ENCODE peak calls at places on chromosomes 13 and 19, in four cellular contexts. I, N, L and M are unnamed samples.

GRCh38 chr19:13017306-13018036 is 22.2 kb downstream of the NFIX start:
- DNase-seq in I (peak), N (no peak), L (no peak), M (no peak)

GRCh38 chr19:13507053-13507611 is 853 bp upstream of the CACNA1A start:
- DNase-seq in I (no peak), N (no peak), L (no peak), M (peak)

GRCh38 chr13:45335397-45336024 is 5.5 kb downstream of the TPT1 start:
- DNase-seq in I (no peak), N (no peak), L (no peak), M (no peak)

GRCh38 chr19:18733196-18733647 is 49.7 kb downstream of the CRTC1 start:
- DNase-seq in I (no peak), N (peak), L (peak), M (peak)

GRCh38 chr19:7665076-7665475 is 3.8 kb upstream of the RETN start:
- DNase-seq in I (no peak), N (no peak), L (no peak), M (peak)

GRCh38 chr13:46304546-46304945 is 82.5 kb downstream of the RUBCNL start:
- DNase-seq in I (no peak), N (no peak), L (no peak), M (peak)

GRCh38 chr13:111904701-111905608 is 162.0 kb upstream of the SOX1 start:
- DNase-seq in I (no peak), N (no peak), L (no peak), M (no peak)

GRCh38 chr19:38319421-38320258 is at the start of gene KCNK6:
- DNase-seq in I (no peak), N (peak), L (no peak), M (peak)

GRCh38 chr13:31267126-31267784 is 67.5 kb downstream of the B3GLCT start:
- DNase-seq in I (no peak), N (no peak), L (no peak), M (no peak)

GRCh38 chr13:76853481-76853880 is 32.7 kb downstream of the KCTD12 start:
- DNase-seq in I (peak), N (no peak), L (no peak), M (peak)

GRCh38 chr19:14536926-14537692 is 7.7 kb downstream of the TECR start:
- DNase-seq in I (peak), N (peak), L (peak), M (peak)

GRCh38 chr19:38724380-38724854 is 19.9 kb downstream of the CAPN12 start:
- DNase-seq in I (no peak), N (peak), L (no peak), M (no peak)

GRCh38 chr19:38617283-38617763 is 430 bp downstream of the MAP4K1 start:
- DNase-seq in I (no peak), N (no peak), L (no peak), M (no peak)

GRCh38 chr13:90717451-90717936 is 630.0 kb upstream of the MIR17HG start:
- DNase-seq in I (peak), N (no peak), L (no peak), M (peak)

GRCh38 chr19:40802300-40803169 is 3.5 kb downstream of the EGLN2 start:
- DNase-seq in I (no peak), N (peak), L (peak), M (no peak)

GRCh38 chr19:6773323-6773931 is 919 bp downstream of the VAV1 start:
- DNase-seq in I (no peak), N (no peak), L (no peak), M (no peak)

GRCh38 chr19:52453324-52454094 is at the start of gene ZNF578:
- DNase-seq in I (no peak), N (peak), L (peak), M (peak)

GRCh38 chr13:95002968-95003813 is 290.8 kb upstream of the SOX21 start:
- DNase-seq in I (no peak), N (no peak), L (no peak), M (peak)

GRCh38 chr19:10654610-10655456 is 687 bp downstream of the ILF3 start:
- DNase-seq in I (peak), N (peak), L (peak), M (no peak)

GRCh38 chr19:3142292-3142670 is 6.4 kb downstream of the GNA15 start:
- DNase-seq in I (peak), N (no peak), L (no peak), M (peak)

GRCh38 chr19:12194827-12195500 is 32.1 kb downstream of the ZNF136 start:
- DNase-seq in I (no peak), N (peak), L (peak), M (peak)

GRCh38 chr19:14809272-14810057 is 25.5 kb downstream of the OR7A5 start:
- DNase-seq in I (no peak), N (no peak), L (no peak), M (no peak)

GRCh38 chr19:50710094-50710493 is 9.5 kb downstream of the SHANK1 start:
- DNase-seq in I (peak), N (no peak), L (peak), M (peak)

GRCh38 chr13:46743191-46743590 is 53.8 kb downstream of the ESD start:
- DNase-seq in I (no peak), N (no peak), L (no peak), M (peak)

GRCh38 chr19:10725415-10725814 is 7.5 kb downstream of the DNM2 start:
- DNase-seq in I (no peak), N (no peak), L (no peak), M (no peak)

GRCh38 chr19:3097442-3097871 is 3.3 kb downstream of the GNA11 start:
- DNase-seq in I (no peak), N (no peak), L (no peak), M (no peak)

GRCh38 chr19:45123440-45123850 is 30.5 kb downstream of the PPP1R37 start:
- DNase-seq in I (peak), N (no peak), L (no peak), M (no peak)

GRCh38 chr13:67736646-67737420 is 506.7 kb upstream of the PCDH9 start:
- DNase-seq in I (peak), N (no peak), L (peak), M (peak)

DNA sequence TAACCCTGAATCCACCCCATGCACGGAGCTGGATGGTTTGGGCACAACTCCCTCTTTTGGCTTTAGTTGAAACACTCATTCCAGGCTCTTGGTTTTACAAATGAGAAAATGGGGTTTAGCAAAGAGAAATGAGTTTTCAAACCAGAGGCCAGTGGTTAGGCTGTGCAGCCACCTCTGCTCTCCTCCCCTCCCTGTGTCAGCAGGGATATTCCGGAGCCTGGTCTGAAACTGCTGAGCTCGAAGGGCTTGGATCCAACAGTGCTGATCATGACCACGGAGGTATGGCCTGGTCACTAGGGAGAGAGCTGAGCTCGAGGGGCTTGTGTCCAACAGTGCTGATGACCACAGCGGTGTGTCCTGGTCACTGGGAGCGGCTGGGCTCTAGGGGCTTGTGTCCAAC is 41.5 kb downstream of the ZNF787 start:
- DNase-seq in I (no peak), N (no peak), L (no peak), M (no peak)
- H3K4me3 ChIP-seq in I (no peak), N (no peak), L (no peak), M (no peak)

DNA sequence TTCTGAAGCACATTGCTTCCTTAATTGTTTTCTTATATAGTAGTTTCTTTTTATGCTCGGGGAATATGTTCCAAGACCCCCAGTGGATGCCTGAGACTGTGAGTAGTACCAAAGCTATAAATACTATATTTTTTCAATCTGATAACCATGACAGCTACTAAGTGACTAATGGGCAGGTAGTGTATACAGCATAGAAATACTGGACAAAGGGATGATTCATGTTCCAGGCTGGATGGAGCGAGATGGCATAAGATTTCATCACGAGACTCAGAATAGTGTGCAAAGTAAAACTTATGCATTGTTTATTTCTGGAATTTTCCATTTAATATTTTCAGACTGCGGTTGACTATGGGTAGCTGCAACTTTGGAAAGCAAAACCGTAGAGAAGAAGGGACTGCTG is 47.9 kb upstream of the OLFM4 start:
- DNase-seq in I (peak), N (no peak), L (no peak), M (no peak)
- H3K4me3 ChIP-seq in I (no peak), N (no peak), L (no peak), M (no peak)

GRCh38 chr13:48094781-48095502 is at the start of gene MED4:
- DNase-seq in I (peak), N (peak), L (peak), M (peak)
- H3K4me3 ChIP-seq in I (peak), N (peak), L (peak), M (peak)

DNA sequence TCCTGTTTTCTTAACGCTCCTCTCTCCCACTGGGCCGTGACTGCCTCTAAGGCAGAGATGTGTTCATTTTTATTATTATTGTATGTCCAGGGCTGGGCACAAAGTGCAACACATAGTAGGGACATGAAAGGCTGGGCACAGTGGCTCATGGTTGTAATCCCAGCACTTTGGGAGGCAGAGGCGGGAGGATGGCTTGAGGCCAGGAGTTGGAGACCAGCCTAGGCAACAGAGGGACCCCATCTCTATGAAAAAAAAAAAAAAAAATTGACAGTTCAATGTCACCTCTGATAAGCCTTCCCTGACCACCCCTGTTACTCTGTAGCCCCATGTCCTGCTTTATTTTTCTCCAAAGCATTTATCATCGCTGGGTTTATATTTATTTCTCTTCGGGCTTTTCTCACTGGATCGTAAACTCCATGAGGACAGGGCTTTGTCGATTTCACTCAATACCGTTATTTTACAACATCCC is 481 bp upstream of the SAE1 start:
- DNase-seq in I (no peak), N (no peak), L (no peak), M (no peak)
- H3K4me3 ChIP-seq in I (no peak), N (peak), L (no peak), M (no peak)

DNA sequence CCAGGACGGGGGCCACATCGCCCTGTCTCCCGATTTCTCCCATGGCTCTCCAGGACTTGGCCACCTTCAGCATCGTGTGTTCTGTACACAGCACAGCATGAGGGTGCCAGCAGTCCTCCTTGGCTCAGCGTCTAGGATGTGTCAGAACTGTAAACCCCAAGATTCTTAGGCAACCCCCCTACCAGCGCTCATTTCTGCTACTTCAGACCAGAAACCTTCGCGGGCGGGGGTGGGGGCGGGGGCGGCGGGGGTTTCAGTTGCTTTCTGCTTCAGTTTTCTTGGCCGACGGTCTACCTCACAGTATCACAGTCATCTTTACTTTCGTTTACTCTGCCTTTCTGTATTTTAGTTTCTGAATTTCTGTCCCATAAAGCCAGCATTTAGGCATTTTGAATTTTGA is 82.4 kb downstream of the GGACT start:
- DNase-seq in I (no peak), N (no peak), L (no peak), M (no peak)
- H3K4me3 ChIP-seq in I (no peak), N (no peak), L (no peak), M (no peak)

DNA sequence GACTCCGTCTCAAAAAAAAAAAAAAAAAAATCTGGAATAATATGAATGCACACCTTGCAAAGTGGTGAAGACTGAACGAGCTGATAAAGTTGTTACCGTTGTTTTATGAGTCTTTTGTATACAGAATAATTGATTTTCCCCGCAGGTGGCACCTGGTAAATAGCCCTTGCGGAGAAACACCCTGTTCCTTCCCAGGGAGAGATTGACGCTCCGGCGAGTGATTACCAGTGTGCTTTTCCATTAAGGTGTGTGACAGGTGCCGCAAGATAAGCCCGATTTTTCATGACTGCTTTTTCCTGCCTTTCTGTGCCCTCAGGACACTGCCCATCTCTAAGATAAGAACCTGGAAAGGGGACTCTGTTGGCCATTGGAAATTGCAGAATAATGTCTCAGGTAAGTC is 943 bp downstream of the ZNF302 start:
- DNase-seq in I (no peak), N (no peak), L (no peak), M (no peak)
- H3K4me3 ChIP-seq in I (peak), N (peak), L (peak), M (peak)